ENCODE peak calls at places on chromosomes 7 and 10, in seven cellular contexts. R is B cell, W is GM12865, T is HFFc6, S is AG09319, P is lower leg skin, G is cardiac fibroblast. C is an unnamed sample.

GRCh38 chr7:9028012-9028411 is 594.6 kb downstream of the NXPH1 start:
- DNase-seq in R (no peak), W (peak), T (no peak), S (no peak), P (no peak), G (no peak), C (no peak)

GRCh38 chr7:112162161-112163020 is 43.8 kb downstream of the DOCK4 start:
- DNase-seq in R (no peak), W (no peak), T (no peak), S (no peak), P (no peak), G (peak), C (no peak)

GRCh38 chr10:34206078-34206477 is 609.0 kb downstream of the PARD3 start:
- DNase-seq in R (no peak), W (peak), T (no peak), S (no peak), P (no peak), G (no peak), C (no peak)

GRCh38 chr7:105810556-105810955 is 65.8 kb downstream of the ATXN7L1 start:
- DNase-seq in R (no peak), W (no peak), T (no peak), S (no peak), P (no peak), G (no peak), C (no peak)

GRCh38 chr10:33413093-33413442 is 78.6 kb upstream of the NRP1 start:
- DNase-seq in R (no peak), W (no peak), T (peak), S (no peak), P (no peak), G (no peak), C (no peak)

GRCh38 chr7:112905950-112906349 is 115.8 kb upstream of the TMEM168 start:
- DNase-seq in R (no peak), W (no peak), T (no peak), S (no peak), P (no peak), G (no peak), C (no peak)

GRCh38 chr7:22601812-22602568 is 102.0 kb upstream of the STEAP1B start:
- DNase-seq in R (no peak), W (no peak), T (peak), S (no peak), P (no peak), G (peak), C (no peak)

GRCh38 chr10:11454160-11454559 is 157.3 kb downstream of the USP6NL start:
- DNase-seq in R (no peak), W (no peak), T (no peak), S (no peak), P (peak), G (no peak), C (no peak)

GRCh38 chr10:77195101-77195500 is 442.5 kb downstream of the KCNMA1 start:
- DNase-seq in R (no peak), W (no peak), T (peak), S (peak), P (no peak), G (peak), C (no peak)

GRCh38 chr10:22433875-22434274 is 88.6 kb downstream of the SPAG6 start:
- DNase-seq in R (no peak), W (no peak), T (peak), S (peak), P (no peak), G (peak), C (no peak)

GRCh38 chr7:77413128-77413527 is 3.0 kb downstream of the GSAP start:
- DNase-seq in R (no peak), W (no peak), T (no peak), S (no peak), P (peak), G (no peak), C (no peak)

GRCh38 chr7:28483112-28483511 is 70.8 kb downstream of the CREB5 start:
- DNase-seq in R (no peak), W (no peak), T (peak), S (no peak), P (no peak), G (no peak), C (no peak)

GRCh38 chr10:94010116-94010515 is 16.4 kb downstream of the PLCE1 start:
- DNase-seq in R (no peak), W (no peak), T (no peak), S (no peak), P (no peak), G (no peak), C (no peak)

GRCh38 chr10:94011296-94011695 is 17.6 kb downstream of the PLCE1 start:
- DNase-seq in R (no peak), W (no peak), T (no peak), S (no peak), P (no peak), G (no peak), C (no peak)

GRCh38 chr10:94008526-94008925 is 14.8 kb downstream of the PLCE1 start:
- DNase-seq in R (no peak), W (no peak), T (no peak), S (no peak), P (no peak), G (no peak), C (no peak)

GRCh38 chr10:94012834-94013830 is 19.4 kb downstream of the PLCE1 start:
- DNase-seq in R (no peak), W (no peak), T (no peak), S (no peak), P (no peak), G (no peak), C (no peak)

GRCh38 chr10:94010886-94011285 is 17.2 kb downstream of the PLCE1 start:
- DNase-seq in R (no peak), W (no peak), T (no peak), S (no peak), P (no peak), G (no peak), C (no peak)
- TF ChIP-seq CTCF in R (no peak), W (no peak), T (no peak), S (no peak), P (no peak), G (no peak), C (no peak)

GRCh38 chr10:101066890-101067355 is 5.1 kb downstream of the KAZALD1 start:
- DNase-seq in R (no peak), W (no peak), T (no peak), S (no peak), P (no peak), G (no peak), C (peak)
- TF ChIP-seq CTCF in R (no peak), W (no peak), T (no peak), S (no peak), P (no peak), G (no peak), C (no peak)

GRCh38 chr7:126790763-126791162 is 462.0 kb downstream of the GRM8 start:
- DNase-seq in R (no peak), W (no peak), T (no peak), S (no peak), P (no peak), G (no peak), C (no peak)
- TF ChIP-seq CTCF in R (no peak), W (peak), T (peak), S (no peak), P (no peak), G (no peak), C (no peak)

DNA sequence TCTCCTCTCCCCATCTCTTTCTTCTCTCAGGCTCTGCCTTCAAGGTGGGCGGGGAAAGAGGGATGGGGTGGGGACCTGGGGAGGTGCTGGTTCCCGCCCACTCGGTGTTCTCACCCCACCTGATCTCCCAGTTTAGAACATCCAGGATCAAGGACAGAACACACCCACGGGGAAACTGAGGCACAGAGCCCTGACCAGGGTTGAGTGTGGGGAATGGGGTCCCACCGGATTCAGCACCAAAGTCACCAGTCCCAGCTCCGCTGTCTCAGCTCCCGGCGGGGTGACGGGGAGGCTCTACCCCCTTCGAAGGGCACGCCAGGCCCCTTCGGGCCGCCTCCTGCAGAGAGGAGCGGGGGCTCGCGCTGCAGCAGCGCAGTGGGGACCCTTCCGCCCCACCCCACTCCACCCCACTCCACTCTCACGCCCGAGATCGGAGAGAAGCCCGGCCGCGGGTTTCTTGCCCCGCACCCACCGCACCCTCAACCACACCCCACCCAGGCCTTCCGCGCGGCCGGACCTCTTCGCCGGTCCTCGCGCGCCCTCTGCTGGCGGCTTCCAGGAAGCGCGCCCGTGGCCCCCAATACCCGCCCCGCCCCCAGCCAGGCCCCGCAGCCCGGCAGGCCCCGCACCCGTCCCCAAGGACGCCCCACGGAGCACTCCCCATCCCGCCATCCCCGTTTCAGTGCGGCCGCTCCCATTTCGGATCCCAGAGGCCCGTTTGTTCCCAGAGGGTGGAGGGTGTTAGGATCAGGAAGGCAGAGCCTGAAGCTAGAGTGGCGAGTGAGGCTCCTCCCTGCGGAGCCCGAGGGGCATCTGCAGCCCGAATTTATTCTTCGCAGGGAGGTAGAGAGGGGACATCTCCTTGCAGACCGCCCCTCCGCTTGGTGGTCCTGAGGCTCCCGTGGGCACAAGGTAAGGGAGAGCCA is 18.0 kb downstream of the POLL start:
- DNase-seq in R (peak), W (peak), T (peak), S (peak), P (peak), G (peak), C (peak)
- TF ChIP-seq CTCF in R (peak), W (peak), T (peak), S (peak), P (no peak), G (peak), C (peak)

GRCh38 chr10:115171392-115171960 is 78.3 kb downstream of the ATRNL1 start:
- DNase-seq in R (no peak), W (peak), T (no peak), S (no peak), P (no peak), G (peak), C (no peak)
- TF ChIP-seq CTCF in R (peak), W (peak), T (peak), S (peak), P (no peak), G (peak), C (no peak)

GRCh38 chr10:96721207-96721572 is 876 bp upstream of the PIK3AP1 start:
- DNase-seq in R (no peak), W (no peak), T (no peak), S (no peak), P (peak), G (no peak), C (no peak)

GRCh38 chr10:96719205-96719604 is 1.1 kb downstream of the PIK3AP1 start:
- DNase-seq in R (no peak), W (no peak), T (no peak), S (no peak), P (no peak), G (no peak), C (no peak)

GRCh38 chr10:96718304-96718990 is 1.9 kb downstream of the PIK3AP1 start:
- DNase-seq in R (peak), W (no peak), T (no peak), S (no peak), P (no peak), G (no peak), C (no peak)

GRCh38 chr10:96720422-96721206 is at the start of gene PIK3AP1:
- DNase-seq in R (peak), W (peak), T (no peak), S (no peak), P (peak), G (no peak), C (peak)

DNA sequence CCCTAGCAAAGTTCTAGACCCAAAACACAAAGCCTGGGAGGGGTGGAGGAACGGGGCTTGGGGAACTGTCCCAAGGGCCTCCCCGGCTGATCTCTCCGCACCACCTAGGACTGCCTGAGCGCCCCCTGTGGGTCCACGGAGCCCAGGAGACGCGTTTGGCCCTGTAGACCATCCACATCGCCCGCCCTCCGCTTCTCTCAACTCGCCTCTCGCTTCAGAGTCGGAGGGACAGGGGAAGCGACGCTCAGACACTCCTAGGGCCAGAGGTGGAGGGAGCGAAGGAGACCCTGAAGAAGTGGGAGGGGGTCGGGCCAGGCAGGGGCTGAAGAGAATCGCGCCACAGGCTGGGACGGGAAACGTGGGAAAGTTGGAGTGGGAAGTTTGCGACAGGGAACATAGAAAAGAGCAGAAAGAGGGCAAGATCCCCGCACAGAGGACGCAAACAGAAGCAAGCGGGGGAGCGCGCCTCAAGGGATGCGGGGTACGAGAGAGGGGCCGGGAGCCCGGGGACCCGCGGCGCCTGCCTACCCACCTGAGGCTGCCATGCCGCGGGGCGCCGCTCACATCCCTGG is 378 bp downstream of the PIK3AP1 start:
- DNase-seq in R (peak), W (peak), T (no peak), S (no peak), P (peak), G (no peak), C (peak)
- TF ChIP-seq CTCF in R (peak), W (peak), T (peak), S (peak), P (no peak), G (peak), C (peak)

DNA sequence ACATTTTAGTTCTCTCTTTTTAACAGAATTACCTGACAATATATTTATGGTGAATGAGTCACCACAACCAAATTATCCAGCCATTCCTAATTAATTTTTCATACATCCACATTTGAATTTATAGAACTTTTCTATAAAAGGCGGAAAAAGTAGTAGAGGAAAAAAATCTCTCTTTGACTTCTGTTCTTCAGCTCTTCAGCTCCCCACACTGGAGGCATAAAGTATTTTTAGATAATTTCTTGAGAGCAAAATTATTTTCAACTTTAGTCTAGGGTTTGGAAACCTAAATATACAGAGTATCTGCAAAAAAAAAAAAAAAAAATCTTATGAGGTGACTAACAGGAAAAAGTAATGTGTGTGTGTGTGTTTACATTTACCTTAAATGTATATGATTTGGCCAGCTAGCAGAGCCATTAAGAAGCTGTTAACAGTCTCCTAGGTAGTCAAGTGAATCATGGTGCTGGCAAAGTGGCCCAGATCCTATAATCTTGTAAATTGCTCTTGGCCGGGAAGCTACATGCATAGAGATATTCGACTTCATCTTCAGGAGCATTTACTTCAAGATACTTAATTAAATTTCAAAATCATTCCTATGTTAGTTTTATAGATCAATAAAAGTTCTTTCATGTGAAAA is 383.1 kb upstream of the STEAP1 start:
- DNase-seq in R (no peak), W (no peak), T (no peak), S (no peak), P (no peak), G (no peak), C (no peak)
- TF ChIP-seq CTCF in R (no peak), W (no peak), T (no peak), S (peak), P (no peak), G (no peak), C (no peak)

C was measured in GM13976.